ENCODE peak calls at places on chromosomes 16 and 17, in four cellular contexts. N is Panc1; Y is CD8-positive, alpha-beta memory T cell; G is substantia nigra. M is an unnamed sample.

GRCh38 chr17:43689814-43690213 is 28.1 kb upstream of the MEOX1 start:
- DNase-seq in N (no peak), Y (no peak), G (no peak), M (no peak)

GRCh38 chr16:75466760-75467159 is 2.3 kb upstream of the TMEM170A start:
- DNase-seq in N (no peak), Y (no peak), G (no peak), M (no peak)

GRCh38 chr17:43998552-43998951 is 5.9 kb upstream of the NAGS start:
- DNase-seq in N (no peak), Y (no peak), G (no peak), M (no peak)

GRCh38 chr17:65556014-65556909 is 5.2 kb downstream of the AXIN2 start:
- DNase-seq in N (peak), Y (peak), G (peak), M (no peak)

GRCh38 chr16:25141648-25142047 is 30.1 kb downstream of the LCMT1 start:
- DNase-seq in N (no peak), Y (no peak), G (no peak), M (no peak)

GRCh38 chr17:47703671-47704070 is 9.7 kb downstream of the TBKBP1 start:
- DNase-seq in N (no peak), Y (no peak), G (no peak), M (no peak)

GRCh38 chr17:79104898-79105600 is 30.4 kb downstream of the ENGASE start:
- DNase-seq in N (no peak), Y (no peak), G (no peak), M (no peak)

GRCh38 chr17:29394761-29395160 is 4.6 kb downstream of the TAOK1 start:
- DNase-seq in N (no peak), Y (no peak), G (no peak), M (no peak)

GRCh38 chr17:2580156-2580555 is 13.3 kb upstream of the PAFAH1B1 start:
- DNase-seq in N (no peak), Y (no peak), G (no peak), M (no peak)

GRCh38 chr17:27800522-27800921 is at the start of gene NOS2:
- DNase-seq in N (no peak), Y (no peak), G (no peak), M (no peak)

GRCh38 chr17:12637015-12637414 is 28.7 kb upstream of the MYOCD start:
- DNase-seq in N (peak), Y (no peak), G (no peak), M (peak)

GRCh38 chr16:66596986-66597848 is 7.3 kb upstream of the CMTM3 start:
- DNase-seq in N (no peak), Y (no peak), G (no peak), M (no peak)

GRCh38 chr17:77189148-77189547 is 48.4 kb downstream of the SEC14L1 start:
- DNase-seq in N (no peak), Y (no peak), G (no peak), M (no peak)

GRCh38 chr16:15757630-15758251 is 99.1 kb downstream of the MYH11 start:
- DNase-seq in N (no peak), Y (no peak), G (no peak), M (no peak)

GRCh38 chr17:18186271-18186982 is 2.8 kb downstream of the ALKBH5 start:
- DNase-seq in N (no peak), Y (no peak), G (no peak), M (no peak)

GRCh38 chr16:4664538-4665418 is 28.6 kb upstream of the NUDT16L1 start:
- DNase-seq in N (no peak), Y (peak), G (no peak), M (no peak)

GRCh38 chr16:4327782-4328579 is 12.1 kb downstream of the GLIS2 start:
- DNase-seq in N (no peak), Y (peak), G (peak), M (no peak)

GRCh38 chr17:38706625-38707298 is 1.7 kb downstream of the MLLT6 start:
- DNase-seq in N (no peak), Y (no peak), G (peak), M (no peak)

GRCh38 chr17:59425085-59425901 is 93.8 kb downstream of the YPEL2 start:
- DNase-seq in N (no peak), Y (no peak), G (no peak), M (no peak)

GRCh38 chr16:85943702-85944101 is 44.7 kb downstream of the IRF8 start:
- DNase-seq in N (no peak), Y (no peak), G (no peak), M (no peak)

GRCh38 chr17:82215095-82215971 is 2.7 kb upstream of the CCDC57 start:
- DNase-seq in N (no peak), Y (no peak), G (no peak), M (no peak)

GRCh38 chr17:57037401-57037800 is 47.6 kb upstream of the AKAP1 start:
- DNase-seq in N (no peak), Y (no peak), G (no peak), M (no peak)

GRCh38 chr17:77306048-77306789 is 165.4 kb downstream of the SEC14L1 start:
- DNase-seq in N (no peak), Y (no peak), G (no peak), M (no peak)

GRCh38 chr17:58328195-58329034 is at the start of gene TSPOAP1:
- DNase-seq in N (no peak), Y (peak), G (peak), M (no peak)

GRCh38 chr16:14505846-14506245 is 124.2 kb downstream of the PARN start:
- DNase-seq in N (no peak), Y (no peak), G (no peak), M (peak)

GRCh38 chr17:44541884-44542581 is 15.3 kb upstream of the FZD2 start:
- DNase-seq in N (no peak), Y (no peak), G (no peak), M (no peak)

GRCh38 chr16:85362443-85362842 is 250.2 kb upstream of the CIBAR2 start:
- DNase-seq in N (no peak), Y (no peak), G (no peak), M (no peak)

GRCh38 chr17:81200695-81201580 is 21.8 kb downstream of the CEP131 start:
- DNase-seq in N (peak), Y (no peak), G (peak), M (peak)

GRCh38 chr17:46994993-46995392 is 15.9 kb upstream of the RPRML start:
- DNase-seq in N (no peak), Y (no peak), G (no peak), M (no peak)

GRCh38 chr17:80499961-80500665 is 23.7 kb upstream of the NPTX1 start:
- DNase-seq in N (no peak), Y (no peak), G (no peak), M (no peak)

GRCh38 chr16:18833707-18834505 is 32.6 kb upstream of the ARL6IP1 start:
- DNase-seq in N (no peak), Y (no peak), G (no peak), M (no peak)

GRCh38 chr17:59963738-59964454 is 644 bp downstream of the RNFT1 start:
- DNase-seq in N (no peak), Y (peak), G (peak), M (no peak)

GRCh38 chr16:56269824-56270684 is 78.8 kb downstream of the GNAO1 start:
- DNase-seq in N (no peak), Y (no peak), G (no peak), M (no peak)

GRCh38 chr16:56268799-56269198 is 77.5 kb downstream of the GNAO1 start:
- DNase-seq in N (no peak), Y (no peak), G (no peak), M (no peak)

GRCh38 chr16:56270828-56271227 is 79.5 kb downstream of the GNAO1 start:
- DNase-seq in N (no peak), Y (no peak), G (no peak), M (no peak)

GRCh38 chr16:56267888-56268287 is 76.6 kb downstream of the GNAO1 start:
- DNase-seq in N (no peak), Y (no peak), G (no peak), M (no peak)

DNA sequence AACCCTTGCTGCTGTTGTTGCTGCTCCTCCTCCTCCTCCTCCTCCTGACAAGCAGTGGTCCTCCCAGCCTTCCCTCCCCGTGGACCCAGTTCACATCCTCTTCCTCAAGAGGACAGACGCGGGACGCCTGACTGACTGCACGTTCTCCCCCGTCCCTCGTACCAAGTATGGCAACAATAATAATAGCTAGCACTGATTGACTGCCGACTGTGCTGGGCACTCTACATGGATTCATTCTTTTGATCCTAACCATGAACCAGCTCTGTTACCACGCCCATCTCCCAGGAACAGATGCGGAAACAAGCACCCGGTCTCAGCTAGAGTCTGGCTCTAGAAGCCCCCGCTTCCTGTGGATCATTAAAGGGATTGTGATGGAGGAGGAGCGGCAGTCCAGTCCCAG is 78.0 kb downstream of the GNAO1 start:
- DNase-seq in N (no peak), Y (no peak), G (no peak), M (no peak)
- H3K27ac ChIP-seq in N (no peak), Y (no peak), G (peak), M (no peak)

DNA sequence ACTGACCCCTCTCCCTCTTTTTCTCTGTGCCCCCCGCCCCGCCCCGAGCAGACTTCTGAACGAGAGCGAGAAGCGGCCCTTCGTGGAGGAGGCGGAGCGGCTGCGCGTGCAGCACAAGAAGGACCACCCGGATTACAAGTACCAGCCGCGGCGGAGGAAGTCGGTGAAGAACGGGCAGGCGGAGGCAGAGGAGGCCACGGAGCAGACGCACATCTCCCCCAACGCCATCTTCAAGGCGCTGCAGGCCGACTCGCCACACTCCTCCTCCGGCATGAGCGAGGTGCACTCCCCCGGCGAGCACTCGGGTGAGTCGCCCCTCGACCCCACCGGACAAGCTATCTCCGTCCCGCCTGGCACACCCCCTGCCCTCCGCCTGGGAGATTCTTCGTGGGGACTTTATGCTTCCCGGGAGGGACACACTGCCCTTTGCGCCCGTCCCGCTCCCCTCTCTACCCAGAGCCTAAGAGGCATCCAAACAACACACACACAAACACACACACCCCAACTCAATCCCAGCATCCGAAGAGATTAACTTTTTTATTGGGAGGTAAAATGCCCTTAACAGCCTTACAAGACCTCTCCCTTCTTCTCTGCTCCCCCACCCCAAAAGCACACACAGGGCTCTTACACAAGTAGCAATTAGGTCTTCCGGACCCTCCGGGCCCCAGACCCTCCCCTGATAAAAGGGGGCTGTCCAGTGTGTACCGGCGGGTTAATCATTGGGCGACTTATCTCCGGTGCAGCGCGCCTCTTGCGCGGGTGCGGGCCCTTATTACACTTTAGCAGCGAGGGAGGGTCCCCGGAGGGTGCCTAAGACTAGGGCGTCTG is 2.1 kb downstream of the SOX9 start:
- DNase-seq in N (no peak), Y (no peak), G (no peak), M (no peak)
- H3K27ac ChIP-seq in N (peak), Y (no peak), G (peak), M (peak)

GRCh38 chr17:50476545-50477315 is 1.9 kb upstream of the RSAD1 start:
- DNase-seq in N (no peak), Y (no peak), G (no peak), M (no peak)

GRCh38 chr17:50477976-50478375 is 684 bp upstream of the RSAD1 start:
- DNase-seq in N (no peak), Y (no peak), G (no peak), M (no peak)

GRCh38 chr17:50480142-50480764 is 1.6 kb downstream of the RSAD1 start:
- DNase-seq in N (no peak), Y (no peak), G (no peak), M (no peak)

GRCh38 chr17:50479522-50480141 is 972 bp downstream of the RSAD1 start:
- DNase-seq in N (no peak), Y (peak), G (peak), M (no peak)

GRCh38 chr17:50478391-50479361 is at the start of gene RSAD1:
- DNase-seq in N (no peak), Y (peak), G (peak), M (no peak)
- H3K27ac ChIP-seq in N (peak), Y (peak), G (peak), M (peak)

GRCh38 chr16:2038359-2039285 is 9.0 kb downstream of the NTHL1 start:
- DNase-seq in N (no peak), Y (no peak), G (no peak), M (no peak)
- H3K27ac ChIP-seq in N (peak), Y (peak), G (no peak), M (no peak)

DNA sequence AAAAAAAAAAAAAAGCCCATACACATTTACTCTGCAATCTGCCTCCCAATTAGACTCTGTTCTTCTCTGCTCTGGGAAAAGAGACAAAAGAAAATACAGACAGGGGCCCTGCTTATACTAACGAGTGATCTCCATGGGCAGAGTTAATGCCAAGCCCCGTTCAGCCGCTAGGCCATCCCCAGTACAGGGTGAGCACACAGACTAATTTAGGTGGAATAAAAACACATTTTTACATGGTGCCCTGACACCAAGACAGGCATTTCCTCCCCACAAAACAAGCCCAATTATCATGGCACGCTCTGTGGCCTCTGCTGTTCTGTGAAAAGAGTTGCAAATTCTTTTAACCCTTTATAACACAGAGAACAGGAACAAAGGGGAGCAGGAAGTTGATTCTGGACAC is 356.3 kb upstream of the C16orf82 start:
- DNase-seq in N (no peak), Y (no peak), G (no peak), M (no peak)
- H3K27ac ChIP-seq in N (no peak), Y (no peak), G (no peak), M (no peak)